ENCODE peak calls at places on chromosome 4, in nine cellular contexts. One of them, this sample, is unnamed.

GRCh38 chr4:70969076-70969475 is 24.4 kb upstream of the DCK start:
- DNase-seq in heart left ventricle: no peak
- DNase-seq in transverse colon: no peak
- DNase-seq in tibial nerve: no peak
- DNase-seq in breast epithelium: no peak
- DNase-seq in IMR-90: no peak
- DNase-seq in endothelial cell of umbilical vein: no peak
- DNase-seq in lower leg skin: no peak
- DNase-seq in gastrocnemius medialis: no peak
- DNase-seq in this sample: no peak

GRCh38 chr4:18404642-18405041 is 383.1 kb upstream of the LCORL start:
- DNase-seq in gastrocnemius medialis: no peak
- DNase-seq in transverse colon: no peak
- DNase-seq in breast epithelium: no peak
- DNase-seq in tibial nerve: no peak
- DNase-seq in IMR-90: no peak
- DNase-seq in lower leg skin: no peak
- DNase-seq in heart left ventricle: no peak
- DNase-seq in endothelial cell of umbilical vein: peak
- DNase-seq in this sample: no peak

GRCh38 chr4:17103231-17103630 is 204.8 kb upstream of the LDB2 start:
- DNase-seq in breast epithelium: no peak
- DNase-seq in gastrocnemius medialis: no peak
- DNase-seq in transverse colon: no peak
- DNase-seq in IMR-90: peak
- DNase-seq in endothelial cell of umbilical vein: no peak
- DNase-seq in heart left ventricle: no peak
- DNase-seq in lower leg skin: no peak
- DNase-seq in tibial nerve: no peak
- DNase-seq in this sample: no peak

GRCh38 chr4:107153228-107153627 is 117.1 kb upstream of the DKK2 start:
- DNase-seq in gastrocnemius medialis: no peak
- DNase-seq in breast epithelium: no peak
- DNase-seq in IMR-90: no peak
- DNase-seq in transverse colon: peak
- DNase-seq in endothelial cell of umbilical vein: peak
- DNase-seq in tibial nerve: no peak
- DNase-seq in heart left ventricle: no peak
- DNase-seq in lower leg skin: no peak
- DNase-seq in this sample: peak

GRCh38 chr4:92305878-92306520 is 2.2 kb downstream of the GRID2 start:
- DNase-seq in lower leg skin: no peak
- DNase-seq in breast epithelium: no peak
- DNase-seq in transverse colon: no peak
- DNase-seq in IMR-90: no peak
- DNase-seq in gastrocnemius medialis: no peak
- DNase-seq in tibial nerve: no peak
- DNase-seq in endothelial cell of umbilical vein: no peak
- DNase-seq in heart left ventricle: no peak
- DNase-seq in this sample: no peak

GRCh38 chr4:99574530-99575314 is at the start of gene MTTP:
- DNase-seq in tibial nerve: no peak
- DNase-seq in IMR-90: no peak
- DNase-seq in endothelial cell of umbilical vein: no peak
- DNase-seq in heart left ventricle: no peak
- DNase-seq in breast epithelium: no peak
- DNase-seq in lower leg skin: no peak
- DNase-seq in gastrocnemius medialis: no peak
- DNase-seq in transverse colon: no peak
- DNase-seq in this sample: no peak

GRCh38 chr4:37555324-37555723 is 130.9 kb downstream of the RELL1 start:
- DNase-seq in breast epithelium: no peak
- DNase-seq in heart left ventricle: no peak
- DNase-seq in gastrocnemius medialis: no peak
- DNase-seq in tibial nerve: no peak
- DNase-seq in transverse colon: no peak
- DNase-seq in endothelial cell of umbilical vein: no peak
- DNase-seq in lower leg skin: no peak
- DNase-seq in IMR-90: peak
- DNase-seq in this sample: no peak

GRCh38 chr4:154838694-154839093 is 57.6 kb downstream of the RBM46 start:
- DNase-seq in IMR-90: no peak
- DNase-seq in gastrocnemius medialis: no peak
- DNase-seq in transverse colon: no peak
- DNase-seq in tibial nerve: no peak
- DNase-seq in heart left ventricle: no peak
- DNase-seq in endothelial cell of umbilical vein: no peak
- DNase-seq in breast epithelium: no peak
- DNase-seq in lower leg skin: no peak
- DNase-seq in this sample: no peak

GRCh38 chr4:73311428-73311827 is 52.8 kb upstream of the ANKRD17 start:
- DNase-seq in gastrocnemius medialis: no peak
- DNase-seq in breast epithelium: no peak
- DNase-seq in lower leg skin: no peak
- DNase-seq in transverse colon: no peak
- DNase-seq in endothelial cell of umbilical vein: peak
- DNase-seq in heart left ventricle: no peak
- DNase-seq in IMR-90: peak
- DNase-seq in tibial nerve: no peak
- DNase-seq in this sample: no peak

GRCh38 chr4:173521474-173522159 is 8.4 kb downstream of the HAND2 start:
- DNase-seq in endothelial cell of umbilical vein: no peak
- DNase-seq in IMR-90: no peak
- DNase-seq in lower leg skin: peak
- DNase-seq in tibial nerve: no peak
- DNase-seq in transverse colon: no peak
- DNase-seq in gastrocnemius medialis: no peak
- DNase-seq in heart left ventricle: peak
- DNase-seq in breast epithelium: no peak
- DNase-seq in this sample: no peak

GRCh38 chr4:173522874-173523395 is 7.1 kb downstream of the HAND2 start:
- DNase-seq in transverse colon: no peak
- DNase-seq in breast epithelium: no peak
- DNase-seq in gastrocnemius medialis: no peak
- DNase-seq in endothelial cell of umbilical vein: no peak
- DNase-seq in tibial nerve: no peak
- DNase-seq in lower leg skin: peak
- DNase-seq in heart left ventricle: peak
- DNase-seq in IMR-90: no peak
- DNase-seq in this sample: no peak

GRCh38 chr4:173524218-173525117 is 5.6 kb downstream of the HAND2 start:
- DNase-seq in tibial nerve: no peak
- DNase-seq in lower leg skin: no peak
- DNase-seq in breast epithelium: no peak
- DNase-seq in endothelial cell of umbilical vein: no peak
- DNase-seq in IMR-90: no peak
- DNase-seq in transverse colon: no peak
- DNase-seq in gastrocnemius medialis: no peak
- DNase-seq in heart left ventricle: no peak
- DNase-seq in this sample: no peak

GRCh38 chr4:173520921-173521473 is 9.0 kb downstream of the HAND2 start:
- DNase-seq in gastrocnemius medialis: no peak
- DNase-seq in tibial nerve: no peak
- DNase-seq in breast epithelium: no peak
- DNase-seq in endothelial cell of umbilical vein: no peak
- DNase-seq in IMR-90: no peak
- DNase-seq in transverse colon: no peak
- DNase-seq in heart left ventricle: no peak
- DNase-seq in lower leg skin: peak
- DNase-seq in this sample: no peak

GRCh38 chr4:173522160-173522873 is 7.7 kb downstream of the HAND2 start:
- DNase-seq in lower leg skin: peak
- DNase-seq in heart left ventricle: peak
- DNase-seq in IMR-90: peak
- DNase-seq in endothelial cell of umbilical vein: peak
- DNase-seq in breast epithelium: peak
- DNase-seq in tibial nerve: peak
- DNase-seq in transverse colon: peak
- DNase-seq in gastrocnemius medialis: peak
- DNase-seq in this sample: peak
- TF ChIP-seq POLR2A in lower leg skin: no peak
- TF ChIP-seq POLR2A in heart left ventricle: no peak
- TF ChIP-seq POLR2A in IMR-90: no peak
- TF ChIP-seq POLR2A in endothelial cell of umbilical vein: no peak
- TF ChIP-seq POLR2A in breast epithelium: no peak
- TF ChIP-seq POLR2A in tibial nerve: no peak
- TF ChIP-seq POLR2A in transverse colon: no peak
- TF ChIP-seq POLR2A in gastrocnemius medialis: peak
- TF ChIP-seq POLR2A in this sample: no peak

DNA sequence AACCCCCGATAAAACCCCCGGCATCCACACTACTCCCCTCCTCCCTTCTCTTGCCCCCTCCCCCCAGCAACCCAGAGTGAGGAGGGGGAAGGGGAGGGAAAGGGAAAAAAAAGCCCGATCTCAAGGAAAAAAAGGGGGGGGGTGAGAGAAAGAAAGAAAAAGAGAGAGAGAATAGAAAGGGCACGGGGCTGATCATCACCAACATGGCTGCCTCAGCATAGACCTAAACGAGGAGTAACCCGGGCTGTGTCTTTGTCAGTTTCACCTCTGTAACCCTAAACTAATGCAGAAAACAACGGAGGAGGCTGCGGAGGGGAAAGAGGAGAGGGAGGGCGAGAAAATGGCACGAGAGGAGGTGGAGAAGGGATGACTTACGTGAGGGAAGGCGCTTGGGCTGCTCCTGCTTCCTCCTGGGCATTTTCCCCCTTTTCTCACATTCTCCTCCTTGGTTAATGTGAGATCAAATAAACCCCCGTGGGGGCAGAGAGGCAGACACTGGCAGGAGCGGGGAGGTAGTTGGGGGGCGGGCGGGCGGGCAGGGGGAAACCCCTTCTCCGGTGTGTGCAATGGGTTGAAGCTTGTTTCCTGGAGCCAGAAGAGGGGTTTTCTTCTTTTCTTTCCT is 522 bp downstream of the ZNF827 start:
- DNase-seq in endothelial cell of umbilical vein: peak
- DNase-seq in gastrocnemius medialis: no peak
- DNase-seq in lower leg skin: no peak
- DNase-seq in tibial nerve: no peak
- DNase-seq in transverse colon: peak
- DNase-seq in heart left ventricle: no peak
- DNase-seq in breast epithelium: no peak
- DNase-seq in IMR-90: peak
- DNase-seq in this sample: peak
- TF ChIP-seq POLR2A in endothelial cell of umbilical vein: peak
- TF ChIP-seq POLR2A in gastrocnemius medialis: no peak
- TF ChIP-seq POLR2A in lower leg skin: no peak
- TF ChIP-seq POLR2A in tibial nerve: no peak
- TF ChIP-seq POLR2A in transverse colon: no peak
- TF ChIP-seq POLR2A in heart left ventricle: no peak
- TF ChIP-seq POLR2A in breast epithelium: no peak
- TF ChIP-seq POLR2A in IMR-90: no peak
- TF ChIP-seq POLR2A in this sample: no peak

GRCh38 chr4:145436793-145437192 is 44.9 kb upstream of the SMAD1 start:
- DNase-seq in heart left ventricle: no peak
- DNase-seq in breast epithelium: no peak
- DNase-seq in transverse colon: no peak
- DNase-seq in tibial nerve: no peak
- DNase-seq in gastrocnemius medialis: no peak
- DNase-seq in lower leg skin: no peak
- DNase-seq in endothelial cell of umbilical vein: no peak
- DNase-seq in IMR-90: no peak
- DNase-seq in this sample: no peak

GRCh38 chr4:145437466-145437865 is 44.2 kb upstream of the SMAD1 start:
- DNase-seq in endothelial cell of umbilical vein: no peak
- DNase-seq in gastrocnemius medialis: no peak
- DNase-seq in heart left ventricle: no peak
- DNase-seq in breast epithelium: no peak
- DNase-seq in IMR-90: no peak
- DNase-seq in tibial nerve: no peak
- DNase-seq in lower leg skin: no peak
- DNase-seq in transverse colon: no peak
- DNase-seq in this sample: no peak

GRCh38 chr4:145436114-145436513 is 45.5 kb upstream of the SMAD1 start:
- DNase-seq in endothelial cell of umbilical vein: no peak
- DNase-seq in tibial nerve: no peak
- DNase-seq in transverse colon: no peak
- DNase-seq in breast epithelium: no peak
- DNase-seq in gastrocnemius medialis: no peak
- DNase-seq in IMR-90: no peak
- DNase-seq in lower leg skin: no peak
- DNase-seq in heart left ventricle: no peak
- DNase-seq in this sample: no peak

GRCh38 chr4:145435646-145436045 is 46.0 kb upstream of the SMAD1 start:
- DNase-seq in gastrocnemius medialis: no peak
- DNase-seq in lower leg skin: no peak
- DNase-seq in endothelial cell of umbilical vein: no peak
- DNase-seq in heart left ventricle: no peak
- DNase-seq in transverse colon: no peak
- DNase-seq in tibial nerve: no peak
- DNase-seq in breast epithelium: no peak
- DNase-seq in IMR-90: no peak
- DNase-seq in this sample: no peak

DNA sequence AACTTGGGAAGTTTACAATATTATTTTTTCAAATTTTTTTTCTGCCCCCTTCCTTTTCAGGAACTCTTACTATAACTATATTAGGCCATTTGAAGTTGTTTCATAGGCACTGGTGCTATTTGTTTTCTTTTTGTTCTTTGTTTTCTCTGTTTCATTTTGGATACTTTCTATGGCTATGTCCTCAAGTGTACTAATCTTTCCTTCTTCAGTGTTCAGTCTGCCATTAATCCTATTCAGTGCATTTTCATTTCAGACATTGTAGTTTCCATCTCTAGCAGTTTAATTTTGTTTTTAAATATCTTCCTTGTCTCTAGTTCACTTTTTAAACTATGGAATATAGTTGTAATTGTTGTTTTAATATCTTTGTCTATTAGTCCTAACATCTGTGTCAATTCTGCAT is 48.0 kb upstream of the SMAD1 start:
- DNase-seq in lower leg skin: no peak
- DNase-seq in heart left ventricle: no peak
- DNase-seq in endothelial cell of umbilical vein: no peak
- DNase-seq in gastrocnemius medialis: no peak
- DNase-seq in tibial nerve: no peak
- DNase-seq in IMR-90: no peak
- DNase-seq in breast epithelium: no peak
- DNase-seq in transverse colon: no peak
- DNase-seq in this sample: no peak
- TF ChIP-seq POLR2A in lower leg skin: no peak
- TF ChIP-seq POLR2A in heart left ventricle: no peak
- TF ChIP-seq POLR2A in endothelial cell of umbilical vein: no peak
- TF ChIP-seq POLR2A in gastrocnemius medialis: no peak
- TF ChIP-seq POLR2A in tibial nerve: no peak
- TF ChIP-seq POLR2A in IMR-90: no peak
- TF ChIP-seq POLR2A in breast epithelium: no peak
- TF ChIP-seq POLR2A in transverse colon: no peak
- TF ChIP-seq POLR2A in this sample: no peak

DNA sequence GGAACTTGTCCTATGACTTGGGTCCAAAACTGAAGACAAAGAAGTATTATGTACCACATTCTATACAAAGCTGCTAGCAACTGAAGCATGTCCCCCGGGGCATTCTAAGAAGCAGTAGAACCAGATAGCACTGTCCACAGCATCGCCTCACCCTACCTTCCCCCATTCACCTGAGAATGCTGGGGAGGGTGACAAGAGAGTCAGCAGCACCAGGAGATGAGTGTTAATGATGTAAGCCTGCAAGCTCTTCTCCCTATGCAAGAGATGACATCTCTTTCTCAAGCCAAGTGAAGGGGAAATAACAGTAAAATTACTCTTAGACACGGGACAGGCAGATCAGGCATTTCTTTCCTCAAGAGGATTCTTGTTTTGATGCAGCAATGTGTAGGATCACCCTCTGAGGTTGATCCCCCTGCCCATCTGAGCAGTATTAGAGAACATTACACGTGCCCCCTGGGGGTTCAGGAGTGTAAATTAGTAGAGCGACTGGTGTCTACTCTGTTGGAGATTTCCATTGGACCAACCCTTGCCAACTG is 13.9 kb upstream of the TLR1 start:
- DNase-seq in heart left ventricle: no peak
- DNase-seq in lower leg skin: no peak
- DNase-seq in transverse colon: no peak
- DNase-seq in endothelial cell of umbilical vein: no peak
- DNase-seq in breast epithelium: peak
- DNase-seq in gastrocnemius medialis: no peak
- DNase-seq in IMR-90: no peak
- DNase-seq in tibial nerve: no peak
- DNase-seq in this sample: no peak
- TF ChIP-seq POLR2A in heart left ventricle: no peak
- TF ChIP-seq POLR2A in lower leg skin: no peak
- TF ChIP-seq POLR2A in transverse colon: no peak
- TF ChIP-seq POLR2A in endothelial cell of umbilical vein: no peak
- TF ChIP-seq POLR2A in breast epithelium: no peak
- TF ChIP-seq POLR2A in gastrocnemius medialis: no peak
- TF ChIP-seq POLR2A in IMR-90: no peak
- TF ChIP-seq POLR2A in tibial nerve: no peak
- TF ChIP-seq POLR2A in this sample: no peak

This sample was measured in erythroblast.